ENCODE peak calls at places on chromosomes 4 and X, in four cellular contexts. One of them, this sample, is unnamed.
A peak's percentile ranks its signal among the peaks of the same experiment; 100 is the strongest.

GRCh38 chrX:104310084-104310483 is 55.4 kb upstream of the ESX1 start:
- DNase-seq in SK-N-SH: peak; percentile 7
- DNase-seq in K562: peak; percentile 2
- DNase-seq in WTC11: no peak
- DNase-seq in this sample: no peak

GRCh38 chrX:86197815-86198214 is 49.6 kb downstream of the DACH2 start:
- DNase-seq in SK-N-SH: no peak
- DNase-seq in K562: no peak
- DNase-seq in WTC11: no peak
- DNase-seq in this sample: no peak

GRCh38 chr4:156169011-156169410 is 215.3 kb upstream of the CTSO start:
- DNase-seq in SK-N-SH: no peak
- DNase-seq in K562: no peak
- DNase-seq in WTC11: peak; percentile 17
- DNase-seq in this sample: peak; percentile 17

GRCh38 chr4:108336076-108336475 is 167.3 kb upstream of the LEF1 start:
- DNase-seq in SK-N-SH: no peak
- DNase-seq in K562: no peak
- DNase-seq in WTC11: no peak
- DNase-seq in this sample: no peak

GRCh38 chr4:26441110-26441509 is 49.2 kb downstream of the CCKAR start:
- DNase-seq in SK-N-SH: no peak
- DNase-seq in K562: no peak
- DNase-seq in WTC11: no peak
- DNase-seq in this sample: no peak

GRCh38 chr4:109472343-109472761 is 38.7 kb downstream of the SEC24B start:
- DNase-seq in SK-N-SH: no peak
- DNase-seq in K562: peak; percentile 7
- DNase-seq in WTC11: no peak
- DNase-seq in this sample: no peak

GRCh38 chr4:7236847-7237246 is 44.5 kb downstream of the SORCS2 start:
- DNase-seq in SK-N-SH: no peak
- DNase-seq in K562: no peak
- DNase-seq in WTC11: no peak
- DNase-seq in this sample: no peak

GRCh38 chr4:127574643-127575042 is 58.1 kb upstream of the INTU start:
- DNase-seq in SK-N-SH: no peak
- DNase-seq in K562: no peak
- DNase-seq in WTC11: peak; percentile 61
- DNase-seq in this sample: no peak

GRCh38 chrX:67614006-67614405 is 70.2 kb downstream of the AR start:
- DNase-seq in SK-N-SH: no peak
- DNase-seq in K562: no peak
- DNase-seq in WTC11: no peak
- DNase-seq in this sample: no peak

GRCh38 chr4:85233516-85233915 is 241.4 kb upstream of the ARHGAP24 start:
- DNase-seq in SK-N-SH: no peak
- DNase-seq in K562: no peak
- DNase-seq in WTC11: no peak
- DNase-seq in this sample: no peak

GRCh38 chr4:112645541-112646329 is 8.8 kb downstream of the LARP7 start:
- DNase-seq in SK-N-SH: no peak
- DNase-seq in K562: no peak
- DNase-seq in WTC11: peak; percentile 54
- DNase-seq in this sample: peak; percentile 75

GRCh38 chrX:108313662-108314061 is 124.6 kb downstream of the COL4A6 start:
- DNase-seq in SK-N-SH: no peak
- DNase-seq in K562: no peak
- DNase-seq in WTC11: no peak
- DNase-seq in this sample: no peak

GRCh38 chrX:150525061-150525919 is 43.1 kb upstream of the MTM1 start:
- DNase-seq in SK-N-SH: no peak
- DNase-seq in K562: no peak
- DNase-seq in WTC11: no peak
- DNase-seq in this sample: no peak

GRCh38 chr4:103370336-103370735 is 172.2 kb upstream of the CENPE start:
- DNase-seq in SK-N-SH: no peak
- DNase-seq in K562: no peak
- DNase-seq in WTC11: no peak
- DNase-seq in this sample: no peak

GRCh38 chr4:139902328-139903217 is 237.0 kb downstream of the MGST2 start:
- DNase-seq in SK-N-SH: peak; percentile 54
- DNase-seq in K562: no peak
- DNase-seq in WTC11: no peak
- DNase-seq in this sample: no peak

GRCh38 chr4:177442623-177443155 is 452 bp upstream of the AGA start:
- DNase-seq in SK-N-SH: peak; percentile 16
- DNase-seq in K562: no peak
- DNase-seq in WTC11: no peak
- DNase-seq in this sample: no peak

GRCh38 chr4:17173300-17173699 is 274.9 kb upstream of the LDB2 start:
- DNase-seq in SK-N-SH: no peak
- DNase-seq in K562: no peak
- DNase-seq in WTC11: peak; percentile 47
- DNase-seq in this sample: no peak

GRCh38 chrX:132714913-132715312 is 226.1 kb upstream of the MBNL3 start:
- DNase-seq in SK-N-SH: no peak
- DNase-seq in K562: no peak
- DNase-seq in WTC11: no peak
- DNase-seq in this sample: no peak

GRCh38 chrX:8815460-8816065 is 14.4 kb upstream of the FAM9A start:
- DNase-seq in SK-N-SH: peak; percentile 58
- DNase-seq in K562: peak; percentile 55
- DNase-seq in WTC11: no peak
- DNase-seq in this sample: no peak

GRCh38 chr4:79173186-79173585 is 152.7 kb downstream of the NAA11 start:
- DNase-seq in SK-N-SH: no peak
- DNase-seq in K562: no peak
- DNase-seq in WTC11: no peak
- DNase-seq in this sample: no peak

GRCh38 chrX:131521824-131522223 is 22.1 kb upstream of the OR13H1 start:
- DNase-seq in SK-N-SH: no peak
- DNase-seq in K562: no peak
- DNase-seq in WTC11: no peak
- DNase-seq in this sample: no peak

GRCh38 chrX:136250191-136251041 is 784 bp downstream of the MAP7D3 start:
- DNase-seq in SK-N-SH: no peak
- DNase-seq in K562: peak; percentile 30
- DNase-seq in WTC11: no peak
- DNase-seq in this sample: no peak

DNA sequence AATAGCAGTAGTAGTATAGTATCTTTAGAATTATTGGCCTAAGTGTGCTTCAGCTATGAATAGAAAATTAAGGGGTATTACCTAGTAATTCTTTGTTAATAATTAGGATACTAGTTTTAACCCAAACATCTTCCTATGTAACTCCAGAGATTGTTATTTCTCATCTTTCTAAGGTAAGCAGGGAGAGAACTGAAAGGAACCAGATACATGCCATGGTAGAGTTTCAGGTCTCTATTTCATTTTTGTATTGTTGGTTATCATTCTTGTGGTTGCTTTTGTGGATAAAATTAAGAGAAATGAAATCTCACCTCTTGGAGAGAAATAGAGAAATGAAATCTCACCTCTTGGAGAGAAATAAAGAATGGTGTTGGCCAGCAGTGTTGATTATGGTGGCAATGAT is 597.1 kb upstream of the CT83 start:
- DNase-seq in SK-N-SH: no peak
- DNase-seq in K562: no peak
- DNase-seq in WTC11: no peak
- DNase-seq in this sample: no peak
- TF ChIP-seq TEAD4 in SK-N-SH: no peak
- TF ChIP-seq TEAD4 in K562: no peak
- TF ChIP-seq TEAD4 in WTC11: no peak
- TF ChIP-seq TEAD4 in this sample: no peak

DNA sequence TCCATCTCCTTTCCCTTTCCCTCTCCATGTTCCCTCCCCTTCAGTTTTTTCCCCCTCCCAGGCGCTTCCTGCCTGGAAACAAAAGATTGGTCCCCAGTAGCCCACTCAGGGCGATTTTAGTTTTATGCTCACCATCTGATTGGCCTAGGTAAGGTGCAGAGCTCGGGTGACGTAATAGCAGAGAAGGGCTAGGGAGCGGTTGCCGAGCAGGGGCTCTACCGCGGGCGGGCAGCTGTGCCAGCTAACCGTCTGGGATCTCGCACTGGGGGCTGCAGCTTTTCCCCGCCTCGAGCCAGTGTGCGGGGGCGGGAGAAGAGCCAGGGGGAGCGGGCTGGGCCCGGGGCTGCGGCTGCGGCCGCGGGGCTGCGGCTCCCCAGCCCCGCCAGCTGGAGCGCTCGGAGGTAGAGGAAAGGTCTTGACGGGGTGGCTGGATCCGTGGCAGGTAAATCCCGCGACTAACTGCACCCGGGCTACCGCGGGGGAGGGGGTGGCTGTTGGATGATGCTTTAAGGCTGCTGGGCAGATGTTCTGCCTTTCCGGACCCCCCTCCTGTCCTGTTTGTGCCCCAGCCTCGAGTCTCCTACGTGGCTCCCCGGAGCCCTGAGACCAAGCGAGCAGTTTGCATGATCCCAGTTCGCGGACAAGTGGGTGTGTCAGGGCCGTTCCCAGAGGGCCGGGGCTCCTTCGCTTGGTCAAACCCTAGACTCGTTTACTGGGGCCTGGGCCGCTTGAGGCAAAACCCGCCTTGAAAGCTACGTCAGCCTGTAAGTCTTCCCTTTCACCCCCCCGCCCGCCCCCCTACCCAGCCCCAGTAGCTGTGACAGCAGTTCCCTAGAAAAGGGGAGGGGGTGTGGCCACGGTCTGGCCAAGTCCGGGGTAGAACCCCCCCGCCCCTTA is at the start of gene PAK3:
- DNase-seq in SK-N-SH: peak; percentile 79
- DNase-seq in K562: no peak
- DNase-seq in WTC11: peak; percentile 41
- DNase-seq in this sample: no peak
- TF ChIP-seq TEAD4 in SK-N-SH: no peak
- TF ChIP-seq TEAD4 in K562: no peak
- TF ChIP-seq TEAD4 in WTC11: no peak
- TF ChIP-seq TEAD4 in this sample: no peak

DNA sequence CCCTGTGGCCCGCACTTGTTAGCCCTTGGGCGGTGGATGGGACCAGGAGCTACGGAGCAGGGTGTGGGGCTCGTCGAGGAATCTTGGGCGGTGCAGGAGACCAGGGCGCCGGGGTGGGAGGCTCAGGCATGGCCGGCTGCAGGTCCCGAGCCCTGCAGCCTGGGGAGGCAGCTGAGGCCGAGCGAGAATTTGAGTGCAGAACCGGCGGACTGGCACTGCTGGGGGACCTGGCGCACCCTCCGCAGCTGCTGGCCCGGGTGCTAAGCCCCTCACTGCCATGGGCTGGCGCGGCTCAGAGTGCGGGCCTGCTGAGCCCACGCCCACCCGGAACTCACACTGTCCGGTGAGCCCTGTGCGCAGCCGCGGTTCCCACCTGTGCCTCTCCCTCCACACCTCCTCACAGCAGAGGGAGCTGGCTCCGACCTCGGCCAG is 73.6 kb upstream of the TLL1 start:
- DNase-seq in SK-N-SH: no peak
- DNase-seq in K562: no peak
- DNase-seq in WTC11: no peak
- DNase-seq in this sample: no peak
- TF ChIP-seq TEAD4 in SK-N-SH: no peak
- TF ChIP-seq TEAD4 in K562: no peak
- TF ChIP-seq TEAD4 in WTC11: no peak
- TF ChIP-seq TEAD4 in this sample: no peak

DNA sequence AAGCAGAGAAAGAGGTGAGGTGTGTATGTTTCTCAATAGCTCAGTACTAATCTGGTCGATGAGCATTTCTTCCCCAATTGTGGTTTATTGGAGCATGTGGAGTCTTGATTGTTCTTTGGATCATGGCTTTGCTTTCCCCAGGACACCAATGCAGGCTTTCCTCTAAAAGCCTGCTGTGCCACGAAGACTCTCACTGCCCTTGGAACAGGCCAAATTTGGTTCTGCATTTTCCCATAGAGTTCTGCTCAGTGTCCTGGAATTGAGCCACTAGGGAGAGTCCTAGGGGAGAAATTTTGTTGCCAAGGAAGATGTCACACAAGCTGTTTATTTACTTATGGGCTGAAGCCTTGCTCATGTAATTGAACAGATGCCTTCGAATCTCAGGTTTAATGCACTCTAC is 273.1 kb downstream of the DKK2 start:
- DNase-seq in SK-N-SH: no peak
- DNase-seq in K562: no peak
- DNase-seq in WTC11: no peak
- DNase-seq in this sample: no peak
- TF ChIP-seq TEAD4 in SK-N-SH: no peak
- TF ChIP-seq TEAD4 in K562: no peak
- TF ChIP-seq TEAD4 in WTC11: no peak
- TF ChIP-seq TEAD4 in this sample: no peak

GRCh38 chr4:19304028-19304427 is 947.7 kb upstream of the SLIT2 start:
- DNase-seq in SK-N-SH: no peak
- DNase-seq in K562: no peak
- DNase-seq in WTC11: no peak
- DNase-seq in this sample: no peak
- TF ChIP-seq TEAD4 in SK-N-SH: no peak
- TF ChIP-seq TEAD4 in K562: no peak
- TF ChIP-seq TEAD4 in WTC11: no peak
- TF ChIP-seq TEAD4 in this sample: no peak

GRCh38 chr4:6196324-6196723 is 4.0 kb downstream of the JAKMIP1 start:
- DNase-seq in SK-N-SH: no peak
- DNase-seq in K562: no peak
- DNase-seq in WTC11: no peak
- DNase-seq in this sample: no peak

GRCh38 chr4:6195602-6196319 is 4.6 kb downstream of the JAKMIP1 start:
- DNase-seq in SK-N-SH: no peak
- DNase-seq in K562: no peak
- DNase-seq in WTC11: peak; percentile 50
- DNase-seq in this sample: no peak

GRCh38 chr4:6193399-6193798 is 7.0 kb downstream of the JAKMIP1 start:
- DNase-seq in SK-N-SH: no peak
- DNase-seq in K562: no peak
- DNase-seq in WTC11: no peak
- DNase-seq in this sample: no peak

GRCh38 chr4:6196871-6197270 is 3.5 kb downstream of the JAKMIP1 start:
- DNase-seq in SK-N-SH: no peak
- DNase-seq in K562: no peak
- DNase-seq in WTC11: no peak
- DNase-seq in this sample: no peak

DNA sequence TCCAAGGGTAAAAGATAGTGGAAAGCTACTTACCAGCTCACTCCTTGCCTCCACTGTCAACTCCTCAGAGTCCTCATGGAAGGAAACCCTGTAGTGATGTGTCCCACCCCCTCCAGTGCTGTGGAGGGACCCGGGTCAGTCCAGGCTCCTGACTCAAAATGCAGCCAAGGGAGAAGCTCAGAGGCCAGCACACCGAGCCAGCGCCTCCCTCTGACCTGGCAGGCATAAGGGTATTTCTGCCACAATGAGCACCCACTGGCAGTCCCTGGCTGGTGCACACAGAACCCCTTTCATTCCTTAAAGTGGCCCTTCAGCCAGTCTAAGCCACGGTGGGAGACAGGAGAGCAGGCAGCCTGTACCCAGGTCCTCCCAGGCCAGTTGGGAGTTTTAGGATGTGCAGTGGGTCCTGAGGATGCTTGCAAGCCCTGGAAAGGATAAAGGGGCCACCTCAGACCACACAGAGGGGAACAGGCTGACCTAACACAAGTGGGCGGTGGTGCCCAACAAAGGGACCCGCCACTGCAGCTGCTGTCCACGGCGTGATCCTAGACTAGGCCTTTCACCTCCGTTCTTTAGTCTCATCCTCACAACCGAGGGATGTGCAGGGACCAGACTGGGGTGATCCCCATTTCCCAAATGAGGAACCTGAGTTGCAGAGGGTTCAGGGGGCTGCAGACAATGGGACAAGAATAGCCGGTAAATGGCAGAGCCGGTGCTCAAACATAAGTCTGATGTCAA is 5.7 kb downstream of the JAKMIP1 start:
- DNase-seq in SK-N-SH: no peak
- DNase-seq in K562: no peak
- DNase-seq in WTC11: no peak
- DNase-seq in this sample: no peak
- TF ChIP-seq TEAD4 in SK-N-SH: no peak
- TF ChIP-seq TEAD4 in K562: no peak
- TF ChIP-seq TEAD4 in WTC11: no peak
- TF ChIP-seq TEAD4 in this sample: no peak

This sample was measured in H1.